ENCODE peak calls at places on chromosomes 5 and 9, in four cellular contexts. P, N, E and H are unnamed samples.

GRCh38 chr5:117326997-117327396 is 752.4 kb upstream of the SEMA6A start:
- DNase-seq in P (no peak), N (no peak), E (no peak), H (no peak)

GRCh38 chr9:27408523-27408922 is 111.6 kb upstream of the EQTN start:
- DNase-seq in P (no peak), N (no peak), E (no peak), H (no peak)

GRCh38 chr5:9790276-9790675 is 160.1 kb upstream of the TAS2R1 start:
- DNase-seq in P (no peak), N (no peak), E (no peak), H (no peak)

GRCh38 chr5:38208782-38209378 is 49.5 kb upstream of the EGFLAM start:
- DNase-seq in P (no peak), N (peak), E (peak), H (no peak)

GRCh38 chr5:143349127-143349526 is 54.4 kb downstream of the NR3C1 start:
- DNase-seq in P (no peak), N (no peak), E (peak), H (no peak)

GRCh38 chr5:147876141-147876540 is 2.4 kb upstream of the SCGB3A2 start:
- DNase-seq in P (no peak), N (no peak), E (no peak), H (no peak)

GRCh38 chr9:124754289-124754688 is 16.8 kb downstream of the NR6A1 start:
- DNase-seq in P (no peak), N (no peak), E (peak), H (no peak)

GRCh38 chr5:142048272-142048671 is 35.4 kb upstream of the GNPDA1 start:
- DNase-seq in P (no peak), N (peak), E (no peak), H (no peak)

GRCh38 chr9:115154969-115155534 is 37.1 kb upstream of the TNC start:
- DNase-seq in P (no peak), N (no peak), E (no peak), H (no peak)

GRCh38 chr9:116362493-116362892 is 208.9 kb downstream of the PAPPA start:
- DNase-seq in P (no peak), N (no peak), E (no peak), H (no peak)

GRCh38 chr9:110579763-110580255 is 268 bp upstream of the SVEP1 start:
- DNase-seq in P (no peak), N (peak), E (peak), H (peak)

GRCh38 chr5:56145106-56145505 is 88.0 kb downstream of the ANKRD55 start:
- DNase-seq in P (no peak), N (no peak), E (no peak), H (no peak)

GRCh38 chr5:151022511-151023018 is 2.2 kb downstream of the GPX3 start:
- DNase-seq in P (no peak), N (peak), E (peak), H (peak)

GRCh38 chr9:96686638-96687335 is 31.7 kb upstream of the PRXL2C start:
- DNase-seq in P (peak), N (peak), E (peak), H (peak)

DNA sequence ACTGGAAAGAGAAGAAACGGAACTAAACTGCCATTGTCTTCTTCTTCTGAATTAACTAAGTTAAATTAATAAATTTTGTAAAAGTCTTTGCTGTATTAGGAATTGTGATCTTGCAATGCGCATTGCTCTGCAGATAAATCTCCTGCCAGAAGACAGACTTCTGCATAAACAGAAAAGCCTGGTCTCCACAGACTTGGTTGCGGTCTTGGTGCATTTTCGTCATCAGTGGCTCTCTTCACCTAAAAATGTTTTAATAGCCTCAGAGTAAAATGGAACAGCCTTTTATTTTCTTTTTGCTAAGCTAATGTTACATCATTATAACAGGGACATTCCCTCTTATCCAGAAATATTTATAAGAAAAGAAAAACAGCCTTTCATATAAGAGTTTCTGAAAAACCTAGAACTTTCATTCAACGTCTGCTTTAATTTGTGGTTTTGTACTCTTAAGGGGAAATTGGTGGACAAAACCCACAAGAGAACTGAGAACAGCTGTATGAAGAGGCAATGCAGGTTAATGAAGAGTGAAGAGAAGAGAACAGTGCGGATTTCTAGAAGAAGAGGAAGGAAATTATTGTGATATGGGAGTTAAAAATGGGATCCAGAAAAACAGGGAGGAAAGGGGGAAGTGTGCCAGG is 10.1 kb downstream of the IFNA5 start:
- DNase-seq in P (no peak), N (no peak), E (no peak), H (no peak)
- H3K4me3 ChIP-seq in P (no peak), N (no peak), E (no peak), H (no peak)

GRCh38 chr5:138876811-138877210 is 1.7 kb upstream of the LRRTM2 start:
- DNase-seq in P (no peak), N (no peak), E (no peak), H (no peak)

GRCh38 chr5:138873096-138873885 is 1.8 kb downstream of the LRRTM2 start:
- DNase-seq in P (no peak), N (no peak), E (no peak), H (no peak)

GRCh38 chr5:138874771-138875628 is at the start of gene LRRTM2:
- DNase-seq in P (no peak), N (no peak), E (peak), H (no peak)

GRCh38 chr5:138873886-138874200 is 1.3 kb downstream of the LRRTM2 start:
- DNase-seq in P (no peak), N (no peak), E (no peak), H (no peak)

GRCh38 chr5:138874241-138874640 is 894 bp downstream of the LRRTM2 start:
- DNase-seq in P (no peak), N (no peak), E (no peak), H (no peak)
- H3K4me3 ChIP-seq in P (no peak), N (no peak), E (no peak), H (no peak)

DNA sequence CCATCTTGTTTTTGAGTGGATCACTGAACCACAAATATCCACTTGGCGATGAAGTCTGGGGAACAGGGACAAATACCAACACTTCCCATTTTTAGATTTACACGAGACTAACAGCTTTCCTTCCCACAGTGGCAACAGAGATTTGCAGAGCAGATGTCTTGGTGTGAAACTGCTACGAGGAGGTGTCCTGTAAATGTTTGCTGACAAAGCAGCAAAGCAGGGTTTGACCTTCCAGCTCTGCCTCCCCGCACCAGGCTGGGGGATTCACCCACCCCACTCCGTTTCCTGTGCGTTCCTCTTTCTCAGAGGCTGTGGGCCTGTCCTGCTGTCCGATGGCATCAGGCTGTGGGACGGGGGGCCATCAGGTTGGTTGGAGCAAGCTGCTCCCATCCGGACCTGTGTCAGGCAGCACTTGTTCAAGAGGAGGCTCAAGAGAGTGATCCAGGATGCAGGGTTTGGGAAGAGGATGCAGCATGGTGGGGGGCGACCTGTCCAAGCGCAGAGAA is 693 bp upstream of the RGS3 start:
- DNase-seq in P (no peak), N (no peak), E (no peak), H (no peak)
- H3K4me3 ChIP-seq in P (no peak), N (peak), E (no peak), H (peak)

GRCh38 chr5:5666076-5666365 is 243.5 kb downstream of the ICE1 start:
- DNase-seq in P (no peak), N (no peak), E (no peak), H (no peak)
- H3K4me3 ChIP-seq in P (no peak), N (no peak), E (no peak), H (no peak)

GRCh38 chr9:132982508-132982907 is 4.0 kb downstream of the GFI1B start:
- DNase-seq in P (no peak), N (no peak), E (no peak), H (no peak)

GRCh38 chr9:132973713-132974112 is 4.8 kb upstream of the GFI1B start:
- DNase-seq in P (no peak), N (peak), E (peak), H (no peak)

GRCh38 chr9:132977626-132978450 is 656 bp upstream of the GFI1B start:
- DNase-seq in P (peak), N (peak), E (peak), H (no peak)

GRCh38 chr9:132976571-132976970 is 1.9 kb upstream of the GFI1B start:
- DNase-seq in P (no peak), N (no peak), E (no peak), H (no peak)

GRCh38 chr9:132978451-132979087 is at the start of gene GFI1B:
- DNase-seq in P (no peak), N (peak), E (no peak), H (no peak)
- H3K4me3 ChIP-seq in P (no peak), N (no peak), E (no peak), H (no peak)

GRCh38 chr5:57298295-57298984 is 124.6 kb downstream of the GPBP1 start:
- DNase-seq in P (peak), N (peak), E (peak), H (peak)

GRCh38 chr5:57299945-57300344 is 126.1 kb downstream of the GPBP1 start:
- DNase-seq in P (no peak), N (no peak), E (no peak), H (no peak)

GRCh38 chr5:57302643-57303042 is 128.8 kb downstream of the GPBP1 start:
- DNase-seq in P (no peak), N (no peak), E (peak), H (no peak)

GRCh38 chr5:57302164-57302563 is 128.3 kb downstream of the GPBP1 start:
- DNase-seq in P (no peak), N (no peak), E (peak), H (no peak)

DNA sequence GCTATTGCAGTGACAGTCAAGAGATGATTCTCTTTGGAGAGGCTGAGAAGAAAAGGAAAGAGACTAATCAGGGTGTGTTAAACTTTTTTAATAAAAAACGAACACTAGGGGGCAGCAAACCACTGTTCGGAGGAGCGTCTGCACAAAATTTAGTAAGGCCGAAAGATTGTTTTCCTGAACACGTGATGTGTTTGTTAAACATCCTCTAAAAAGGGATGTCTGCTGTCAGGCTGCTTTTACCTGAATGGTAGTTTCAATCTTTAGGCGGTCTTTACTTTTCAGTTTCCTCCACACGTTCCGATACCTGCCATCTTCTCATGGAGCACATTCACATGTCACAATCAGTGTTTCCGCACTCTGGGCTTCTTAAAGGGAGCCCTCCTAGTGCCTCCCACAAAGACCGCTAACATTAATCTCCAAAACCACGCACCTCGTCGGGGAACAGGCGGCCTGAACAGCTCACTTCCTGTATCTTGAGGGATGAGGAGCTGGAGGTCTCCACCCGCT is 125.2 kb downstream of the GPBP1 start:
- DNase-seq in P (peak), N (peak), E (peak), H (no peak)
- H3K4me3 ChIP-seq in P (no peak), N (no peak), E (no peak), H (no peak)

DNA sequence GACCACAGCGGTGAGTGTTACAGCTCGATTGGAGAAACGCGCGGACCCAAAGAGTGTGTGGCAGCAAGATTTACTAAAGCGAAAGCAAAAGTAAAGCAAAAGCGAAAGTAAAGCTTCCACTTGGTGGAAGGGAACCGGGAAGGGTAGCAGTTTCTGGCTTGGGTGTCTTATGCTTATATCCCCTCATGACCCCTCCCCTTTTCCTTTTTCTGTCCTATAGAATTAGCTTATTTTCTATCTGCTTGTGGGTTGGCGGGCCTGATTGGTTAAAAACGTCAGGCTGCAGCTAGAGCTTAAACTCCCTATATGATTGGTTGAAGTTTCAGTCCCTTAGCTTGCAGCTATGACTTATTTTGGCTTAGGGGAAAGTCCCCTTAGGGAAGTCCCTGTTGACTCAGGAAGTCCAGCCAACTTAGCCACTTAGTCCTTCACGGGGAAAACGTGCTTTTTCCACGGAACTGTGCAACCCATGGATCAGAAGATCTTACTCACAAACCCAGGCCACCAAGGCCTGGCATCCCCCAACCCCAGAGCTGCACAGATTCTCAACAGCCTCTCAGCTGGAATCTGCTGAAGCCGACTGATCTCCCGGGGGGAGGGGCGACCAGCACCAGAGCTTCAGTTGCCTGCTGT is 114.2 kb upstream of the ADAMTS16 start:
- DNase-seq in P (no peak), N (no peak), E (no peak), H (no peak)
- H3K4me3 ChIP-seq in P (no peak), N (no peak), E (no peak), H (no peak)

GRCh38 chr5:179624841-179625271 is 1.4 kb upstream of the HNRNPH1 start:
- DNase-seq in P (no peak), N (peak), E (no peak), H (peak)
- H3K4me3 ChIP-seq in P (no peak), N (no peak), E (no peak), H (no peak)

DNA sequence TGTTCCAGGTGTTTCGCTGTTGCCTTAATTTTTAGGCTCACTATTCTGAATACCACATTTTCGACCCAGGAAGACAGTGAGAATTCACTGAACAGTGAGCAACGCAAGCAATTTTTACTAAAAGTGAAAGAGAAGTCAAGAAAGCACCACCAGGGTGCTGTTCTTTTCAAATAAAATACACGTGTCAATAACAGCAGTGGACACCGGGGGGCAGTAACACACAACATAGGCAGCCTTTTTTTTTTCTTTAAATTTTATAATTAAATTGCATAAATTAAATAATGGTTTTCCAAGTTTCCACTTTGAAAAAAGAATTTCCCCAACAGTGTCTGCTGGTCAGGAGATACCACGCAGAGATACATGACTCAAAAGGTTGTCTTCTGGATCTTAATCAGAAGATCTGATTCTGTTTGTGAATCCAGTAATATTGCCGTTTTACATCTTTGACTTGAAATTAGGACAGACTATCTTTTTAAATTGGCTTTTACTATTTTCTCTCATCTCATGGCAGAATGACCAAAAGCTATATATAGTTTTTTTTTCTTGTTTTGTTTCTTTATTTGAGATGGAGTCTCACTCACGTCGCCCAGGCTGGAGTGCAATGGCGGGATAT is 47.1 kb upstream of the SH3GL2 start:
- DNase-seq in P (no peak), N (peak), E (peak), H (no peak)
- H3K4me3 ChIP-seq in P (no peak), N (no peak), E (no peak), H (no peak)

GRCh38 chr5:139459451-139459934 is 3.0 kb downstream of the ECSCR start:
- DNase-seq in P (peak), N (peak), E (peak), H (no peak)

GRCh38 chr5:139461176-139461575 is 1.4 kb downstream of the ECSCR start:
- DNase-seq in P (no peak), N (no peak), E (no peak), H (no peak)

GRCh38 chr5:139460457-139460856 is 2.1 kb downstream of the ECSCR start:
- DNase-seq in P (no peak), N (no peak), E (no peak), H (no peak)

GRCh38 chr5:139461698-139462097 is 845 bp downstream of the ECSCR start:
- DNase-seq in P (no peak), N (peak), E (peak), H (no peak)

GRCh38 chr5:139462582-139463276 is at the start of gene ECSCR:
- DNase-seq in P (no peak), N (peak), E (peak), H (no peak)
- H3K4me3 ChIP-seq in P (no peak), N (no peak), E (peak), H (peak)